ENCODE peak calls at places on chromosomes 13 and 19, in four cellular contexts. U is mesenchymal stem cell, V is Karpas-422, Z is H9. X is an unnamed sample.

GRCh38 chr19:41405776-41406175 is 8.2 kb downstream of the BCKDHA start:
- DNase-seq in U (no peak), V (no peak), Z (no peak), X (no peak)

GRCh38 chr13:112248406-112248760 is 127.8 kb upstream of the SPACA7 start:
- DNase-seq in U (no peak), V (no peak), Z (no peak), X (no peak)

GRCh38 chr13:99086869-99087129 is 108.9 kb upstream of the DOCK9 start:
- DNase-seq in U (no peak), V (no peak), Z (peak; percentile 43), X (no peak)

GRCh38 chr13:35144496-35144895 is 202.4 kb downstream of the NBEA start:
- DNase-seq in U (peak; percentile 4), V (no peak), Z (no peak), X (no peak)

GRCh38 chr13:102718746-102719145 is 23.9 kb upstream of the METTL21C start:
- DNase-seq in U (no peak), V (no peak), Z (no peak), X (no peak)

GRCh38 chr13:47216176-47216822 is 319.4 kb upstream of the HTR2A start:
- DNase-seq in U (peak; percentile 57), V (no peak), Z (no peak), X (peak; percentile 57)

GRCh38 chr19:5587071-5587455 is 19.3 kb upstream of the TINCR start:
- DNase-seq in U (no peak), V (no peak), Z (no peak), X (no peak)

GRCh38 chr19:50728084-50728737 is 5.0 kb downstream of the CLEC11A start:
- DNase-seq in U (no peak), V (no peak), Z (peak; percentile 99), X (peak; percentile 75)

GRCh38 chr19:11125994-11126685 is 29.4 kb downstream of the SPC24 start:
- DNase-seq in U (peak; percentile 85), V (peak; percentile 90), Z (peak; percentile 80), X (peak; percentile 64)

GRCh38 chr19:1392407-1392806 is 8.7 kb downstream of the NDUFS7 start:
- DNase-seq in U (no peak), V (no peak), Z (no peak), X (no peak)

GRCh38 chr19:4310247-4311121 is 6.1 kb downstream of the FSD1 start:
- DNase-seq in U (no peak), V (peak; percentile 67), Z (peak; percentile 71), X (no peak)

GRCh38 chr19:24074720-24075119 is 12.3 kb upstream of the ZNF254 start:
- DNase-seq in U (peak; percentile 42), V (no peak), Z (no peak), X (peak; percentile 74)

DNA sequence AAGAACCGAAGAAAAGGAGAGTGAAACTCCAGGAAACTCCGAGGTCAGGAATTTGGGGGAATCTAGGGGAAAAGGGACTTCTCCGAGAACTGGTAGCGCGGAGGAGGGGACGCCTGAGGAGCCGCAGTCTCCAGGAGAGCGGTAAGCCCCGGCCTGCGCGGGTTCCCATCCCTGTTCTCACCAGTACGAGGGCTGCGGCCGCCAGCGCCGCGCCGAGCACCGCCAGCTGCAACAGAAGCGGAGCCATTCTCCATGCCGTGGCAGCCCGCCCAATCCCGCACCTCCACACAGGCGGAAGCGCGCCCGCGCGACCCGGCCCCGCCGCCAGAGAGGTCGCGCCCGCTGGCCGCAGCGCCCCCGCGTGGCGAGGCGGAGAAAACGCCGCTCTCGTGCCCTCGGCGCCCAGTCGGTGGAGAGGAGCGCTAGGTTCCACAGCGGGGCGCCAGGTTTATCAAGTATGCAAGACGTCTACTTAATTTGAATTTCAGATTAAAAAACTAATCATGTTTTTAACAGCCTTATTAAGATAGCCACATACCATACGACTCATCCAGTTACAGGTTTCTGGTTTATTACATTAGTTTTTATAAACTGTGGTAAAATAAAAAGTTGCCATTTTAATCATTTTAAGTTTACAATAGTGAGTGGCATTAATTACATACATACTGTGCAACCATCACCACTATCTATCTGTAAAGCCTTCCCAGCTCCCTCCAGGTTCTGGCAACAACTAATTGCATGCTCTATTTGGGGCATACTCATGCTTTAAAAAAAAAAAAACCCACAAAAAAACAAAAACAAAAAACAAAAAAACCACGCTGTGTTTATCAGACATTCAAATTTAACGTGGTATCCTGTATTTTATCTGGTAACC is at the start of gene ALG5:
- DNase-seq in U (peak; percentile 90), V (peak; percentile 97), Z (peak; percentile 92), X (peak; percentile 84)
- H2AFZ ChIP-seq in U (peak within 1 kb of the TSS; percentile 94), V (peak within 1 kb of the TSS; percentile 31), Z (no peak within 1 kb of the TSS), X (peak within 1 kb of the TSS; percentile 94)

GRCh38 chr13:24672141-24673132 is 7.8 kb upstream of the ATP12A start:
- DNase-seq in U (peak; percentile 23), V (peak; percentile 80), Z (no peak), X (no peak)
- H2AFZ ChIP-seq in U (no peak overlapping the region), V (no peak overlapping the region), Z (no peak overlapping the region), X (no peak overlapping the region)

DNA sequence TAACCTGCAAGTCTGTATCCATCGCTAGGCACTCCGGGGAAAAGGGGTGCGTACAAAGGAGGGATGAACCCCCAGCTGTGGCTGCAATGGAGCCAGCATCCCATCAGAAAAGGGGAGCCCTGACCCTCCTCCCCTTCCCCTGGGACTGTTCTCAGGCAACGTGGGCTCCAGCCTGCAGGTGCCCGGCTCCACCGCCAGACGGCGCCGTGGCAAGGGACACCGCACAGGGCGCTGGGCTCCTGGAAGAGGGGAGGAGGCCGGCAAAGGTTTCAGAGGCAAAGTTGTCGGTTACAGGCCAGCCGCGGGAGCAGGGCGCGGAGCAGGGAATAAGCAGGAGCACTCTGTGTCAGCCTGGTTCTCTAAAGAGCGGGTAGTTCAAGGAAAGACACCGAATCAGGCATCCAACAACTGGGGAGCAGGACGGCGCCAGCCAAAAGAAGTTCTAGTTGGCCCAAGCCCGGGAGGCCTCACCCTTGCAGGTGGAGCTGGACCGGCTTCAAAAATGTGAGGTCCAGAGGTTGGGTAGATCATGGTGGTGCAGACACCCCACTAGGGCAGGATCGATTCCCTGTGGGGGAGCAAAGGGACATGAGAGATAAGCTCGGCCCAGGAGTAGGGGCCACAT is 53.0 kb upstream of the ATP12A start:
- DNase-seq in U (no peak), V (peak; percentile 83), Z (peak; percentile 87), X (no peak)
- H2AFZ ChIP-seq in U (no peak overlapping the region), V (no peak overlapping the region), Z (no peak overlapping the region), X (no peak overlapping the region)

GRCh38 chr13:71772376-71772775 is 94.6 kb downstream of the DACH1 start:
- DNase-seq in U (no peak), V (no peak), Z (no peak), X (no peak)

GRCh38 chr13:71775946-71776345 is 91.1 kb downstream of the DACH1 start:
- DNase-seq in U (no peak), V (no peak), Z (no peak), X (no peak)

GRCh38 chr13:71771144-71771543 is 95.9 kb downstream of the DACH1 start:
- DNase-seq in U (no peak), V (no peak), Z (no peak), X (no peak)

GRCh38 chr13:71774863-71775262 is 92.1 kb downstream of the DACH1 start:
- DNase-seq in U (no peak), V (no peak), Z (no peak), X (no peak)

DNA sequence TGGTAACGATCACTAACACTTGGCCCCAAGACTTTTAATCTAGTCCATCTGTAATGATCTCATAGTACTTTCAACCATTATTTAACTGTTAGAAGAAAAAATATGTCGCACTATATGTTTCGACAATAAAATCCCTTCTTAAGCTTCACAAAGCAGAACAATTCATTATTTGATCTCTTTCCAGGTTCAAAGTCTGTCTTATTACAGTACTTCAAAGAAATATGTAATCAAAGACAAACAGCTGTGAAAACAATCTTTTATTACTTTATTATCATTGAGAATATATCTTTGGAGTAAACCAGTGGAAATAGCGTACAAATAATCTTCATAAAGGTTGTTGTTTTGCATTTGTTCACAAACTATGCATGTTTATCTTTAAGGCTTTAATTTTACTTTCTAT is 93.5 kb downstream of the DACH1 start:
- DNase-seq in U (no peak), V (no peak), Z (no peak), X (no peak)
- H2AFZ ChIP-seq in U (no peak overlapping the region), V (no peak overlapping the region), Z (no peak overlapping the region), X (no peak overlapping the region)

X was measured in IMR-90.